ENCODE peak calls at places on chromosomes 11 and 22, in eight cellular contexts. N is stomach, K is GM23338, W is left lung, F is right lobe of liver, E is Caco-2, Q is sigmoid colon, H is hepatocyte. B is an unnamed sample. For H3K4me1, the result is how much of the 10 kb centered on the place peaks cover.

GRCh38 chr11:73218106-73218829 is at the start of gene P2RY2:
- DNase-seq in H (peak), W (peak), N (peak), E (peak), K (peak), F (peak), Q (peak), B (peak)

GRCh38 chr11:64152841-64153691 is 12.8 kb downstream of the MACROD1 start:
- DNase-seq in Q (peak), W (peak), N (peak), K (peak), H (peak), F (peak), E (no peak), B (peak)

GRCh38 chr22:31947296-31947695 is 3.0 kb downstream of the YWHAH start:
- DNase-seq in E (no peak), N (no peak), K (no peak), H (no peak), W (no peak), F (no peak), Q (no peak), B (peak)

GRCh38 chr11:61189933-61190332 is 13.4 kb upstream of the PGA3 start:
- DNase-seq in N (no peak), E (no peak), Q (no peak), W (peak), F (no peak), K (no peak), H (no peak), B (no peak)

GRCh38 chr22:17829691-17830040 is 55.4 kb upstream of the BID start:
- DNase-seq in K (no peak), F (no peak), Q (no peak), E (no peak), W (no peak), H (no peak), N (no peak), B (no peak)

GRCh38 chr11:33716236-33716635 is 15.6 kb upstream of the C11orf91 start:
- DNase-seq in N (no peak), W (no peak), F (no peak), K (peak), Q (no peak), E (no peak), H (no peak), B (no peak)

GRCh38 chr11:69018924-69019323 is 5.9 kb upstream of the MRGPRF start:
- DNase-seq in W (no peak), Q (peak), N (no peak), K (no peak), E (no peak), H (no peak), F (no peak), B (no peak)

GRCh38 chr11:66676931-66677598 is 622 bp downstream of the RBM4B start:
- DNase-seq in F (no peak), Q (peak), N (no peak), K (no peak), W (no peak), H (no peak), E (no peak), B (no peak)

GRCh38 chr11:132030896-132031295 is 660.5 kb downstream of the NTM start:
- DNase-seq in Q (no peak), W (no peak), K (no peak), H (no peak), F (no peak), N (no peak), E (no peak), B (no peak)

GRCh38 chr11:14041040-14041439 is 78.5 kb downstream of the SPON1 start:
- DNase-seq in H (no peak), F (no peak), N (no peak), W (no peak), E (no peak), Q (no peak), K (peak), B (no peak)

GRCh38 chr11:91047882-91048281 is 825.0 kb upstream of the CHORDC1 start:
- DNase-seq in Q (no peak), H (no peak), F (no peak), K (peak), N (no peak), E (no peak), W (no peak), B (no peak)
- TF ChIP-seq CTCF in Q (no peak), H (no peak), F (no peak), K (peak), N (no peak), E (peak), W (no peak), B (no peak)

DNA sequence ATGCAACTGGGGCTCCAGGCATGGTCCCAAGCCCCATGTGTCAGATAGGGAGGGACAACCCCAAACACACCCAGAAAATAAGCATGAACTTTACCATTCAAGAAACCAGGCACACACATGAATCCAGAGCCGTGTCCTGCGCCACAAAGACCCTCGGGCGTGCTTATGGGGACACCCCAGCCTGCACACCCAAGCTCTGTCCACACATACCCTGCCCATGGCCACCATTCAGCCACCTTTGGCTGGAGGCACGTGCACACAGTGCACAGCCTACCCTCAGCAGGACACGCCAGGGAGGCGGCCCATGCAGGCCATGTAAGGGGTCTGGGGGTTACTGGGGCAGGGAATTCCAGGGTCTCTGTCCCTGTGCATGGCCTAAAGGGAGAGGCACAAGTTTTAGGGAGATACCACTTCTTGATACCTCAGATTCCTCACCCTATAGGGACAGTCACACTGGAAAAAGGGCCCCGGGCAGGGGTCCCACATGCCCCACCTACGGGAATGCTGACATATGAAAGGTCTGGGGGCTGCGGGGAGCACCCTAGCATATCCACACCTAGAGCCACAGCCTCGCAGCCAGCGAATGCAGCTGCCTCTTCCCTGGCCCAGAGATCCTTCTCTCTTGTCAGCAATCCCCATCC is 20.6 kb downstream of the PACSIN2 start:
- DNase-seq in H (no peak), N (peak), E (no peak), W (no peak), F (no peak), K (no peak), Q (peak), B (no peak)
- H3K4me1 ChIP-seq in H (half or more), N (half or more), E (half or more), W (half or more), F (half or more), K (under half), Q (half or more), B (half or more)

GRCh38 chr11:17968206-17968605 is 44.6 kb downstream of the SERGEF start:
- DNase-seq in E (no peak), W (no peak), F (no peak), K (no peak), Q (no peak), N (no peak), H (no peak), B (no peak)

GRCh38 chr11:17976651-17977050 is 36.2 kb downstream of the SERGEF start:
- DNase-seq in F (no peak), E (no peak), K (no peak), W (no peak), N (no peak), Q (no peak), H (no peak), B (no peak)

GRCh38 chr11:17967661-17968060 is 45.2 kb downstream of the SERGEF start:
- DNase-seq in N (no peak), W (no peak), E (no peak), F (no peak), Q (no peak), K (no peak), H (no peak), B (no peak)

GRCh38 chr11:17974246-17974645 is 38.6 kb downstream of the SERGEF start:
- DNase-seq in E (no peak), N (no peak), F (no peak), Q (no peak), W (no peak), H (no peak), K (no peak), B (no peak)

DNA sequence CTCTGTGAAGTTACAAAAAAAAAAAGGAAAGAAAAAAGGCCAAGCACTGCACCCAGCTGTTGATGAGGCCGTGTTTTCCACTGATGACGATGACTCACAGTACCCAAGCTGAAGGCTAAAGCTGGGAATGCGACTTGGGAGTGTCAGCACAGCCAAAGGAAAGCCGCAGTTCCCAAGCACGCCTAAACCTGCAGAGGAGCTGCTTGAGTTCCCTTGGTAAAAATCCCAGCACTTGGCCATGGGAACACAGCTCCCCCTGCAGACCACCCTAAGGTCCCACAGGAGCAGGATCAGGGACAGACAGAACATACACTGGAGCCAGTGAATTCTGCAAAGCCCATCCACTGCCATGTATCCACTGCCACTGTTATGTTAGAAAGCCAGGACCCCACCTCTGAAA is 39.9 kb downstream of the SERGEF start:
- DNase-seq in N (no peak), Q (peak), H (peak), K (peak), F (no peak), E (peak), W (no peak), B (no peak)
- TF ChIP-seq CTCF in N (no peak), Q (no peak), H (peak), K (peak), F (peak), E (peak), W (peak), B (no peak)

GRCh38 chr11:72039108-72039850 is 40.6 kb downstream of the IL18BP start:
- DNase-seq in W (no peak), Q (no peak), N (peak), E (peak), H (peak), F (no peak), K (peak), B (peak)

GRCh38 chr11:72037554-72038311 is 39.0 kb downstream of the IL18BP start:
- DNase-seq in K (no peak), N (no peak), E (no peak), Q (no peak), W (no peak), F (no peak), H (no peak), B (no peak)

GRCh38 chr11:72040497-72041363 is 39.6 kb downstream of the NUMA1 start:
- DNase-seq in Q (peak), N (peak), H (peak), E (peak), F (peak), W (peak), K (peak), B (peak)

GRCh38 chr11:72036687-72037086 is 38.0 kb downstream of the IL18BP start:
- DNase-seq in H (no peak), F (no peak), K (no peak), W (no peak), Q (no peak), N (no peak), E (no peak), B (no peak)

DNA sequence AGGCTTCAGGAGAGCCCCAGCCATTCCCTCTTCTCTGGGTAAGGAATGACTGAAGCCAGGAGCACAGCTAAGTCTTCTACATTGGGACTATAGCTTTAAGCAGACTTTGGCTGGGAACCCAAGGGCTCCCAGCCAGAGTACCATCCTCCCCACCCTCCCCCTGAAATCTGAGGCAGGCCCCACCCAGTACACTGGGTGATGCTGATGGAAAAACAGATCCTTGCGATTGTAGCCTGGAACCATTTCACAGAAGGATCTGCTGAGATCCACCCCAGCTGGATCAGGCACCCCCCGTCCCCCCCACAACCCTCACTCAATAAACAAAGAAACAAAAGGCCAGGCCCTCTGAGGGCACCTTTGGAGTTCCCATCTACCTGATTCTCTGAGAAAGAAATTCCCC is 39.8 kb downstream of the IL18BP start:
- DNase-seq in K (no peak), F (no peak), W (no peak), N (peak), Q (peak), E (no peak), H (peak), B (no peak)
- H3K4me1 ChIP-seq in K (under half), F (under half), W (under half), N (half or more), Q (half or more), E (under half), H (under half), B (half or more)

GRCh38 chr11:110295487-110296225 is 758 bp downstream of the RDX start:
- DNase-seq in K (peak), Q (peak), W (peak), N (peak), E (peak), F (peak), H (peak), B (peak)

GRCh38 chr11:110297726-110298297 is 1.4 kb upstream of the RDX start:
- DNase-seq in Q (no peak), K (peak), W (no peak), N (no peak), F (no peak), E (no peak), H (peak), B (no peak)

GRCh38 chr11:110297082-110297725 is 790 bp upstream of the RDX start:
- DNase-seq in N (no peak), W (no peak), H (no peak), Q (no peak), E (no peak), F (no peak), K (no peak), B (no peak)

GRCh38 chr11:110295086-110295485 is 1.3 kb downstream of the RDX start:
- DNase-seq in W (no peak), E (no peak), H (no peak), K (no peak), Q (no peak), N (no peak), F (no peak), B (no peak)

GRCh38 chr11:110296226-110297081 is at the start of gene RDX:
- DNase-seq in W (peak), F (peak), K (peak), E (peak), H (peak), Q (peak), N (peak), B (peak)
- TF ChIP-seq CTCF in W (no peak), F (no peak), K (no peak), E (no peak), H (no peak), Q (no peak), N (peak), B (no peak)

GRCh38 chr22:37566329-37566837 is 6.1 kb downstream of the CDC42EP1 start:
- DNase-seq in K (no peak), N (no peak), E (no peak), Q (no peak), W (peak), F (no peak), H (no peak), B (peak)

GRCh38 chr22:37567991-37568390 is 7.7 kb downstream of the CDC42EP1 start:
- DNase-seq in F (no peak), Q (no peak), W (no peak), N (no peak), H (no peak), K (no peak), E (no peak), B (no peak)

GRCh38 chr22:37568448-37569008 is 8.2 kb downstream of the CDC42EP1 start:
- DNase-seq in K (no peak), H (peak), N (no peak), W (no peak), F (no peak), E (no peak), Q (no peak), B (no peak)

GRCh38 chr22:37565830-37566229 is 5.5 kb downstream of the CDC42EP1 start:
- DNase-seq in W (no peak), N (no peak), F (no peak), E (no peak), K (no peak), Q (no peak), H (no peak), B (peak)

GRCh38 chr22:37566903-37567798 is 6.9 kb downstream of the CDC42EP1 start:
- DNase-seq in E (peak), H (peak), Q (peak), N (peak), W (peak), F (peak), K (peak), B (peak)
- H3K4me1 ChIP-seq in E (half or more), H (half or more), Q (half or more), N (half or more), W (half or more), F (half or more), K (under half), B (half or more)

B was measured in mucosa of descending colon.